ENCODE peak calls at places on chromosomes 1 and 21, in six cellular contexts. W is heart left ventricle; M is GM04504; Y is neural crest cell; N is GM12865; A is activated CD4-positive, alpha-beta T cell treated with anti-CD3 and anti-CD28 coated beads, Interleukin-2, amount 50 U/mL, for 48 hours. J is an unnamed sample.

GRCh38 chr1:41664861-41665640 is 180.6 kb upstream of the EDN2 start:
- DNase-seq in W (no peak), M (no peak), Y (no peak), N (no peak), A (no peak), J (no peak)

GRCh38 chr1:202800742-202801141 is 7.5 kb downstream of the KDM5B start:
- DNase-seq in W (no peak), M (no peak), Y (no peak), N (no peak), A (no peak), J (no peak)

GRCh38 chr21:41479686-41480085 is 28.3 kb downstream of the TMPRSS2 start:
- DNase-seq in W (no peak), M (no peak), Y (no peak), N (no peak), A (no peak), J (no peak)

GRCh38 chr1:63921357-63921756 is 147.5 kb downstream of the ROR1 start:
- DNase-seq in W (no peak), M (no peak), Y (no peak), N (no peak), A (no peak), J (no peak)

GRCh38 chr1:172964864-172965263 is 85.9 kb downstream of the TNFSF18 start:
- DNase-seq in W (no peak), M (no peak), Y (no peak), N (no peak), A (no peak), J (no peak)

GRCh38 chr1:73472810-73473209 is 725.2 kb downstream of the LRRIQ3 start:
- DNase-seq in W (no peak), M (no peak), Y (no peak), N (no peak), A (no peak), J (no peak)

GRCh38 chr1:199223936-199224335 is 585.1 kb downstream of the PTPRC start:
- DNase-seq in W (no peak), M (no peak), Y (no peak), N (no peak), A (no peak), J (no peak)

GRCh38 chr1:14820320-14821085 is 222.0 kb downstream of the KAZN start:
- DNase-seq in W (no peak), M (no peak), Y (no peak), N (no peak), A (no peak), J (no peak)

GRCh38 chr1:68121536-68121935 is 71.1 kb upstream of the DIRAS3 start:
- DNase-seq in W (no peak), M (no peak), Y (no peak), N (no peak), A (no peak), J (no peak)

GRCh38 chr1:231970684-231971083 is 344.1 kb downstream of the DISC1 start:
- DNase-seq in W (no peak), M (no peak), Y (no peak), N (peak; percentile 5), A (no peak), J (no peak)

GRCh38 chr1:217010253-217010652 is 287.0 kb upstream of the ESRRG start:
- DNase-seq in W (no peak), M (no peak), Y (no peak), N (no peak), A (no peak), J (no peak)

GRCh38 chr1:85494957-85495266 is 30.0 kb upstream of the DDAH1 start:
- DNase-seq in W (no peak), M (no peak), Y (no peak), N (no peak), A (no peak), J (no peak)

GRCh38 chr1:59742526-59742925 is 72.2 kb upstream of the HOOK1 start:
- DNase-seq in W (no peak), M (no peak), Y (no peak), N (no peak), A (no peak), J (no peak)

GRCh38 chr1:15249032-15249601 is 2.1 kb downstream of the FHAD1 start:
- DNase-seq in W (no peak), M (no peak), Y (no peak), N (peak; percentile 75), A (peak; percentile 71), J (no peak)

J was measured in neuronal stem cell.